ENCODE peak calls at places on chromosomes 11 and 22, in six cellular contexts. One of them, this sample, is unnamed.

GRCh38 chr11:45233804-45234170 is 52.4 kb downstream of the SYT13 start:
- DNase-seq in activated T-cell treated with anti-CD3 and anti-CD28 coated beads, Interleukin-2, amount 50 U/mL, for 4 hours: no peak
- DNase-seq in mucosa of descending colon: no peak
- DNase-seq in activated T-helper 1 cell treated with anti-CD3 and anti-CD28 coated beads, Interleukin-12 subunit alpha, Interleukin-12 subunit beta, Interleukin-2, Interleukin-4 antibody, amounts not matched to agents 30 ng/mL and 10 ng/mL and 1 ng/mL, durations not matched to agents 14 hours and 24 hours and 36 hours: no peak
- DNase-seq in SK-N-DZ: no peak
- DNase-seq in Daoy: no peak
- DNase-seq in this sample: no peak

GRCh38 chr11:44674809-44675208 is 52.0 kb upstream of the TSPAN18 start:
- DNase-seq in activated T-cell treated with anti-CD3 and anti-CD28 coated beads, Interleukin-2, amount 50 U/mL, for 4 hours: no peak
- DNase-seq in mucosa of descending colon: no peak
- DNase-seq in activated T-helper 1 cell treated with anti-CD3 and anti-CD28 coated beads, Interleukin-12 subunit alpha, Interleukin-12 subunit beta, Interleukin-2, Interleukin-4 antibody, amounts not matched to agents 30 ng/mL and 10 ng/mL and 1 ng/mL, durations not matched to agents 14 hours and 24 hours and 36 hours: no peak
- DNase-seq in SK-N-DZ: no peak
- DNase-seq in Daoy: no peak
- DNase-seq in this sample: no peak

GRCh38 chr22:25448435-25449051 is 115.9 kb upstream of the GRK3 start:
- DNase-seq in activated T-cell treated with anti-CD3 and anti-CD28 coated beads, Interleukin-2, amount 50 U/mL, for 4 hours: no peak
- DNase-seq in mucosa of descending colon: peak
- DNase-seq in activated T-helper 1 cell treated with anti-CD3 and anti-CD28 coated beads, Interleukin-12 subunit alpha, Interleukin-12 subunit beta, Interleukin-2, Interleukin-4 antibody, amounts not matched to agents 30 ng/mL and 10 ng/mL and 1 ng/mL, durations not matched to agents 14 hours and 24 hours and 36 hours: no peak
- DNase-seq in SK-N-DZ: peak
- DNase-seq in Daoy: peak
- DNase-seq in this sample: peak

GRCh38 chr11:2575611-2576051 is 124.2 kb downstream of the KCNQ1OT1 start:
- DNase-seq in activated T-cell treated with anti-CD3 and anti-CD28 coated beads, Interleukin-2, amount 50 U/mL, for 4 hours: no peak
- DNase-seq in mucosa of descending colon: peak
- DNase-seq in activated T-helper 1 cell treated with anti-CD3 and anti-CD28 coated beads, Interleukin-12 subunit alpha, Interleukin-12 subunit beta, Interleukin-2, Interleukin-4 antibody, amounts not matched to agents 30 ng/mL and 10 ng/mL and 1 ng/mL, durations not matched to agents 14 hours and 24 hours and 36 hours: no peak
- DNase-seq in SK-N-DZ: no peak
- DNase-seq in Daoy: no peak
- DNase-seq in this sample: no peak

GRCh38 chr11:131663403-131664200 is 293.2 kb downstream of the NTM start:
- DNase-seq in activated T-cell treated with anti-CD3 and anti-CD28 coated beads, Interleukin-2, amount 50 U/mL, for 4 hours: no peak
- DNase-seq in mucosa of descending colon: no peak
- DNase-seq in activated T-helper 1 cell treated with anti-CD3 and anti-CD28 coated beads, Interleukin-12 subunit alpha, Interleukin-12 subunit beta, Interleukin-2, Interleukin-4 antibody, amounts not matched to agents 30 ng/mL and 10 ng/mL and 1 ng/mL, durations not matched to agents 14 hours and 24 hours and 36 hours: no peak
- DNase-seq in SK-N-DZ: no peak
- DNase-seq in Daoy: no peak
- DNase-seq in this sample: no peak

GRCh38 chr11:127461575-127462344 is 461.2 kb upstream of the KIRREL3 start:
- DNase-seq in activated T-cell treated with anti-CD3 and anti-CD28 coated beads, Interleukin-2, amount 50 U/mL, for 4 hours: no peak
- DNase-seq in mucosa of descending colon: no peak
- DNase-seq in activated T-helper 1 cell treated with anti-CD3 and anti-CD28 coated beads, Interleukin-12 subunit alpha, Interleukin-12 subunit beta, Interleukin-2, Interleukin-4 antibody, amounts not matched to agents 30 ng/mL and 10 ng/mL and 1 ng/mL, durations not matched to agents 14 hours and 24 hours and 36 hours: no peak
- DNase-seq in SK-N-DZ: peak
- DNase-seq in Daoy: no peak
- DNase-seq in this sample: no peak

GRCh38 chr11:44623321-44623715 is 57.9 kb downstream of the CD82 start:
- DNase-seq in activated T-cell treated with anti-CD3 and anti-CD28 coated beads, Interleukin-2, amount 50 U/mL, for 4 hours: no peak
- DNase-seq in mucosa of descending colon: no peak
- DNase-seq in activated T-helper 1 cell treated with anti-CD3 and anti-CD28 coated beads, Interleukin-12 subunit alpha, Interleukin-12 subunit beta, Interleukin-2, Interleukin-4 antibody, amounts not matched to agents 30 ng/mL and 10 ng/mL and 1 ng/mL, durations not matched to agents 14 hours and 24 hours and 36 hours: no peak
- DNase-seq in SK-N-DZ: no peak
- DNase-seq in Daoy: peak
- DNase-seq in this sample: no peak

GRCh38 chr11:120424970-120425332 is 86.6 kb upstream of the GRIK4 start:
- DNase-seq in activated T-cell treated with anti-CD3 and anti-CD28 coated beads, Interleukin-2, amount 50 U/mL, for 4 hours: no peak
- DNase-seq in mucosa of descending colon: peak
- DNase-seq in activated T-helper 1 cell treated with anti-CD3 and anti-CD28 coated beads, Interleukin-12 subunit alpha, Interleukin-12 subunit beta, Interleukin-2, Interleukin-4 antibody, amounts not matched to agents 30 ng/mL and 10 ng/mL and 1 ng/mL, durations not matched to agents 14 hours and 24 hours and 36 hours: no peak
- DNase-seq in SK-N-DZ: no peak
- DNase-seq in Daoy: no peak
- DNase-seq in this sample: no peak

GRCh38 chr11:134760957-134761356 is 348.9 kb upstream of the B3GAT1 start:
- DNase-seq in activated T-cell treated with anti-CD3 and anti-CD28 coated beads, Interleukin-2, amount 50 U/mL, for 4 hours: no peak
- DNase-seq in mucosa of descending colon: no peak
- DNase-seq in activated T-helper 1 cell treated with anti-CD3 and anti-CD28 coated beads, Interleukin-12 subunit alpha, Interleukin-12 subunit beta, Interleukin-2, Interleukin-4 antibody, amounts not matched to agents 30 ng/mL and 10 ng/mL and 1 ng/mL, durations not matched to agents 14 hours and 24 hours and 36 hours: no peak
- DNase-seq in SK-N-DZ: no peak
- DNase-seq in Daoy: no peak
- DNase-seq in this sample: no peak

GRCh38 chr11:67731583-67731982 is 57.2 kb upstream of the ALDH3B2 start:
- DNase-seq in activated T-cell treated with anti-CD3 and anti-CD28 coated beads, Interleukin-2, amount 50 U/mL, for 4 hours: no peak
- DNase-seq in mucosa of descending colon: no peak
- DNase-seq in activated T-helper 1 cell treated with anti-CD3 and anti-CD28 coated beads, Interleukin-12 subunit alpha, Interleukin-12 subunit beta, Interleukin-2, Interleukin-4 antibody, amounts not matched to agents 30 ng/mL and 10 ng/mL and 1 ng/mL, durations not matched to agents 14 hours and 24 hours and 36 hours: no peak
- DNase-seq in SK-N-DZ: no peak
- DNase-seq in Daoy: no peak
- DNase-seq in this sample: no peak

GRCh38 chr11:65426839-65427690 is 4.5 kb downstream of the NEAT1 start:
- DNase-seq in activated T-cell treated with anti-CD3 and anti-CD28 coated beads, Interleukin-2, amount 50 U/mL, for 4 hours: peak
- DNase-seq in mucosa of descending colon: peak
- DNase-seq in activated T-helper 1 cell treated with anti-CD3 and anti-CD28 coated beads, Interleukin-12 subunit alpha, Interleukin-12 subunit beta, Interleukin-2, Interleukin-4 antibody, amounts not matched to agents 30 ng/mL and 10 ng/mL and 1 ng/mL, durations not matched to agents 14 hours and 24 hours and 36 hours: no peak
- DNase-seq in SK-N-DZ: peak
- DNase-seq in Daoy: peak
- DNase-seq in this sample: no peak

GRCh38 chr11:121652982-121653381 is 200.2 kb upstream of the SORL1-AS1 start:
- DNase-seq in activated T-cell treated with anti-CD3 and anti-CD28 coated beads, Interleukin-2, amount 50 U/mL, for 4 hours: no peak
- DNase-seq in mucosa of descending colon: no peak
- DNase-seq in activated T-helper 1 cell treated with anti-CD3 and anti-CD28 coated beads, Interleukin-12 subunit alpha, Interleukin-12 subunit beta, Interleukin-2, Interleukin-4 antibody, amounts not matched to agents 30 ng/mL and 10 ng/mL and 1 ng/mL, durations not matched to agents 14 hours and 24 hours and 36 hours: no peak
- DNase-seq in SK-N-DZ: peak
- DNase-seq in Daoy: no peak
- DNase-seq in this sample: no peak

GRCh38 chr11:65150513-65151271 is 16.4 kb upstream of the SYVN1 start:
- DNase-seq in activated T-cell treated with anti-CD3 and anti-CD28 coated beads, Interleukin-2, amount 50 U/mL, for 4 hours: no peak
- DNase-seq in mucosa of descending colon: peak
- DNase-seq in activated T-helper 1 cell treated with anti-CD3 and anti-CD28 coated beads, Interleukin-12 subunit alpha, Interleukin-12 subunit beta, Interleukin-2, Interleukin-4 antibody, amounts not matched to agents 30 ng/mL and 10 ng/mL and 1 ng/mL, durations not matched to agents 14 hours and 24 hours and 36 hours: no peak
- DNase-seq in SK-N-DZ: no peak
- DNase-seq in Daoy: peak
- DNase-seq in this sample: peak

GRCh38 chr11:34730544-34731295 is 109.8 kb downstream of the EHF start:
- DNase-seq in activated T-cell treated with anti-CD3 and anti-CD28 coated beads, Interleukin-2, amount 50 U/mL, for 4 hours: no peak
- DNase-seq in mucosa of descending colon: no peak
- DNase-seq in activated T-helper 1 cell treated with anti-CD3 and anti-CD28 coated beads, Interleukin-12 subunit alpha, Interleukin-12 subunit beta, Interleukin-2, Interleukin-4 antibody, amounts not matched to agents 30 ng/mL and 10 ng/mL and 1 ng/mL, durations not matched to agents 14 hours and 24 hours and 36 hours: no peak
- DNase-seq in SK-N-DZ: no peak
- DNase-seq in Daoy: no peak
- DNase-seq in this sample: no peak

GRCh38 chr22:50018608-50019291 is 6.2 kb upstream of the IL17REL start:
- DNase-seq in activated T-cell treated with anti-CD3 and anti-CD28 coated beads, Interleukin-2, amount 50 U/mL, for 4 hours: no peak
- DNase-seq in mucosa of descending colon: no peak
- DNase-seq in activated T-helper 1 cell treated with anti-CD3 and anti-CD28 coated beads, Interleukin-12 subunit alpha, Interleukin-12 subunit beta, Interleukin-2, Interleukin-4 antibody, amounts not matched to agents 30 ng/mL and 10 ng/mL and 1 ng/mL, durations not matched to agents 14 hours and 24 hours and 36 hours: no peak
- DNase-seq in SK-N-DZ: no peak
- DNase-seq in Daoy: no peak
- DNase-seq in this sample: peak

GRCh38 chr11:29481721-29482120 is 535.1 kb downstream of the KCNA4 start:
- DNase-seq in activated T-cell treated with anti-CD3 and anti-CD28 coated beads, Interleukin-2, amount 50 U/mL, for 4 hours: no peak
- DNase-seq in mucosa of descending colon: no peak
- DNase-seq in activated T-helper 1 cell treated with anti-CD3 and anti-CD28 coated beads, Interleukin-12 subunit alpha, Interleukin-12 subunit beta, Interleukin-2, Interleukin-4 antibody, amounts not matched to agents 30 ng/mL and 10 ng/mL and 1 ng/mL, durations not matched to agents 14 hours and 24 hours and 36 hours: no peak
- DNase-seq in SK-N-DZ: no peak
- DNase-seq in Daoy: no peak
- DNase-seq in this sample: no peak

GRCh38 chr22:28268845-28269244 is 349.8 kb upstream of the PITPNB start:
- DNase-seq in activated T-cell treated with anti-CD3 and anti-CD28 coated beads, Interleukin-2, amount 50 U/mL, for 4 hours: no peak
- DNase-seq in mucosa of descending colon: no peak
- DNase-seq in activated T-helper 1 cell treated with anti-CD3 and anti-CD28 coated beads, Interleukin-12 subunit alpha, Interleukin-12 subunit beta, Interleukin-2, Interleukin-4 antibody, amounts not matched to agents 30 ng/mL and 10 ng/mL and 1 ng/mL, durations not matched to agents 14 hours and 24 hours and 36 hours: no peak
- DNase-seq in SK-N-DZ: no peak
- DNase-seq in Daoy: no peak
- DNase-seq in this sample: no peak

GRCh38 chr11:85947431-85948272 is 92.5 kb downstream of the CCDC83 start:
- DNase-seq in activated T-cell treated with anti-CD3 and anti-CD28 coated beads, Interleukin-2, amount 50 U/mL, for 4 hours: no peak
- DNase-seq in mucosa of descending colon: peak
- DNase-seq in activated T-helper 1 cell treated with anti-CD3 and anti-CD28 coated beads, Interleukin-12 subunit alpha, Interleukin-12 subunit beta, Interleukin-2, Interleukin-4 antibody, amounts not matched to agents 30 ng/mL and 10 ng/mL and 1 ng/mL, durations not matched to agents 14 hours and 24 hours and 36 hours: peak
- DNase-seq in SK-N-DZ: no peak
- DNase-seq in Daoy: peak
- DNase-seq in this sample: peak

GRCh38 chr22:20203142-20204099 is 52.6 kb upstream of the CCDC188 start:
- DNase-seq in activated T-cell treated with anti-CD3 and anti-CD28 coated beads, Interleukin-2, amount 50 U/mL, for 4 hours: no peak
- DNase-seq in mucosa of descending colon: no peak
- DNase-seq in activated T-helper 1 cell treated with anti-CD3 and anti-CD28 coated beads, Interleukin-12 subunit alpha, Interleukin-12 subunit beta, Interleukin-2, Interleukin-4 antibody, amounts not matched to agents 30 ng/mL and 10 ng/mL and 1 ng/mL, durations not matched to agents 14 hours and 24 hours and 36 hours: no peak
- DNase-seq in SK-N-DZ: no peak
- DNase-seq in Daoy: peak
- DNase-seq in this sample: no peak

GRCh38 chr11:118497831-118498230 is 29.4 kb upstream of the TTC36 start:
- DNase-seq in activated T-cell treated with anti-CD3 and anti-CD28 coated beads, Interleukin-2, amount 50 U/mL, for 4 hours: no peak
- DNase-seq in mucosa of descending colon: no peak
- DNase-seq in activated T-helper 1 cell treated with anti-CD3 and anti-CD28 coated beads, Interleukin-12 subunit alpha, Interleukin-12 subunit beta, Interleukin-2, Interleukin-4 antibody, amounts not matched to agents 30 ng/mL and 10 ng/mL and 1 ng/mL, durations not matched to agents 14 hours and 24 hours and 36 hours: no peak
- DNase-seq in SK-N-DZ: no peak
- DNase-seq in Daoy: peak
- DNase-seq in this sample: no peak

GRCh38 chr22:26364066-26365015 is 64.7 kb upstream of the ASPHD2 start:
- DNase-seq in activated T-cell treated with anti-CD3 and anti-CD28 coated beads, Interleukin-2, amount 50 U/mL, for 4 hours: peak
- DNase-seq in mucosa of descending colon: peak
- DNase-seq in activated T-helper 1 cell treated with anti-CD3 and anti-CD28 coated beads, Interleukin-12 subunit alpha, Interleukin-12 subunit beta, Interleukin-2, Interleukin-4 antibody, amounts not matched to agents 30 ng/mL and 10 ng/mL and 1 ng/mL, durations not matched to agents 14 hours and 24 hours and 36 hours: peak
- DNase-seq in SK-N-DZ: peak
- DNase-seq in Daoy: peak
- DNase-seq in this sample: peak

GRCh38 chr11:79201637-79202347 is 239.0 kb downstream of the TENM4 start:
- DNase-seq in activated T-cell treated with anti-CD3 and anti-CD28 coated beads, Interleukin-2, amount 50 U/mL, for 4 hours: no peak
- DNase-seq in mucosa of descending colon: no peak
- DNase-seq in activated T-helper 1 cell treated with anti-CD3 and anti-CD28 coated beads, Interleukin-12 subunit alpha, Interleukin-12 subunit beta, Interleukin-2, Interleukin-4 antibody, amounts not matched to agents 30 ng/mL and 10 ng/mL and 1 ng/mL, durations not matched to agents 14 hours and 24 hours and 36 hours: no peak
- DNase-seq in SK-N-DZ: no peak
- DNase-seq in Daoy: peak
- DNase-seq in this sample: no peak

GRCh38 chr11:73996161-73996747 is 12.6 kb downstream of the UCP3 start:
- DNase-seq in activated T-cell treated with anti-CD3 and anti-CD28 coated beads, Interleukin-2, amount 50 U/mL, for 4 hours: no peak
- DNase-seq in mucosa of descending colon: no peak
- DNase-seq in activated T-helper 1 cell treated with anti-CD3 and anti-CD28 coated beads, Interleukin-12 subunit alpha, Interleukin-12 subunit beta, Interleukin-2, Interleukin-4 antibody, amounts not matched to agents 30 ng/mL and 10 ng/mL and 1 ng/mL, durations not matched to agents 14 hours and 24 hours and 36 hours: no peak
- DNase-seq in SK-N-DZ: no peak
- DNase-seq in Daoy: no peak
- DNase-seq in this sample: no peak

GRCh38 chr11:112382561-112382960 is 121.9 kb upstream of the PLET1 start:
- DNase-seq in activated T-cell treated with anti-CD3 and anti-CD28 coated beads, Interleukin-2, amount 50 U/mL, for 4 hours: no peak
- DNase-seq in mucosa of descending colon: no peak
- DNase-seq in activated T-helper 1 cell treated with anti-CD3 and anti-CD28 coated beads, Interleukin-12 subunit alpha, Interleukin-12 subunit beta, Interleukin-2, Interleukin-4 antibody, amounts not matched to agents 30 ng/mL and 10 ng/mL and 1 ng/mL, durations not matched to agents 14 hours and 24 hours and 36 hours: no peak
- DNase-seq in SK-N-DZ: no peak
- DNase-seq in Daoy: no peak
- DNase-seq in this sample: no peak

GRCh38 chr11:15692739-15693138 is 578.0 kb downstream of the INSC start:
- DNase-seq in activated T-cell treated with anti-CD3 and anti-CD28 coated beads, Interleukin-2, amount 50 U/mL, for 4 hours: no peak
- DNase-seq in mucosa of descending colon: no peak
- DNase-seq in activated T-helper 1 cell treated with anti-CD3 and anti-CD28 coated beads, Interleukin-12 subunit alpha, Interleukin-12 subunit beta, Interleukin-2, Interleukin-4 antibody, amounts not matched to agents 30 ng/mL and 10 ng/mL and 1 ng/mL, durations not matched to agents 14 hours and 24 hours and 36 hours: no peak
- DNase-seq in SK-N-DZ: no peak
- DNase-seq in Daoy: peak
- DNase-seq in this sample: no peak

GRCh38 chr22:48464246-48464645 is 1363.4 kb downstream of the BRD1 start:
- DNase-seq in activated T-cell treated with anti-CD3 and anti-CD28 coated beads, Interleukin-2, amount 50 U/mL, for 4 hours: no peak
- DNase-seq in mucosa of descending colon: no peak
- DNase-seq in activated T-helper 1 cell treated with anti-CD3 and anti-CD28 coated beads, Interleukin-12 subunit alpha, Interleukin-12 subunit beta, Interleukin-2, Interleukin-4 antibody, amounts not matched to agents 30 ng/mL and 10 ng/mL and 1 ng/mL, durations not matched to agents 14 hours and 24 hours and 36 hours: no peak
- DNase-seq in SK-N-DZ: no peak
- DNase-seq in Daoy: no peak
- DNase-seq in this sample: no peak

GRCh38 chr11:18836415-18836814 is 44.8 kb upstream of the PTPN5 start:
- DNase-seq in activated T-cell treated with anti-CD3 and anti-CD28 coated beads, Interleukin-2, amount 50 U/mL, for 4 hours: no peak
- DNase-seq in mucosa of descending colon: no peak
- DNase-seq in activated T-helper 1 cell treated with anti-CD3 and anti-CD28 coated beads, Interleukin-12 subunit alpha, Interleukin-12 subunit beta, Interleukin-2, Interleukin-4 antibody, amounts not matched to agents 30 ng/mL and 10 ng/mL and 1 ng/mL, durations not matched to agents 14 hours and 24 hours and 36 hours: no peak
- DNase-seq in SK-N-DZ: no peak
- DNase-seq in Daoy: no peak
- DNase-seq in this sample: no peak

GRCh38 chr22:40345271-40345670 is 1.0 kb upstream of the ADSL start:
- DNase-seq in activated T-cell treated with anti-CD3 and anti-CD28 coated beads, Interleukin-2, amount 50 U/mL, for 4 hours: peak
- DNase-seq in mucosa of descending colon: peak
- DNase-seq in activated T-helper 1 cell treated with anti-CD3 and anti-CD28 coated beads, Interleukin-12 subunit alpha, Interleukin-12 subunit beta, Interleukin-2, Interleukin-4 antibody, amounts not matched to agents 30 ng/mL and 10 ng/mL and 1 ng/mL, durations not matched to agents 14 hours and 24 hours and 36 hours: no peak
- DNase-seq in SK-N-DZ: no peak
- DNase-seq in Daoy: peak
- DNase-seq in this sample: no peak

GRCh38 chr11:27497284-27497866 is 9.2 kb downstream of the LIN7C start:
- DNase-seq in activated T-cell treated with anti-CD3 and anti-CD28 coated beads, Interleukin-2, amount 50 U/mL, for 4 hours: no peak
- DNase-seq in mucosa of descending colon: no peak
- DNase-seq in activated T-helper 1 cell treated with anti-CD3 and anti-CD28 coated beads, Interleukin-12 subunit alpha, Interleukin-12 subunit beta, Interleukin-2, Interleukin-4 antibody, amounts not matched to agents 30 ng/mL and 10 ng/mL and 1 ng/mL, durations not matched to agents 14 hours and 24 hours and 36 hours: no peak
- DNase-seq in SK-N-DZ: peak
- DNase-seq in Daoy: no peak
- DNase-seq in this sample: no peak

GRCh38 chr11:77127969-77128691 is at the start of gene MYO7A:
- DNase-seq in activated T-cell treated with anti-CD3 and anti-CD28 coated beads, Interleukin-2, amount 50 U/mL, for 4 hours: no peak
- DNase-seq in mucosa of descending colon: peak
- DNase-seq in activated T-helper 1 cell treated with anti-CD3 and anti-CD28 coated beads, Interleukin-12 subunit alpha, Interleukin-12 subunit beta, Interleukin-2, Interleukin-4 antibody, amounts not matched to agents 30 ng/mL and 10 ng/mL and 1 ng/mL, durations not matched to agents 14 hours and 24 hours and 36 hours: no peak
- DNase-seq in SK-N-DZ: peak
- DNase-seq in Daoy: peak
- DNase-seq in this sample: no peak

GRCh38 chr11:71202598-71202944 is 49.8 kb downstream of the SHANK2 start:
- DNase-seq in activated T-cell treated with anti-CD3 and anti-CD28 coated beads, Interleukin-2, amount 50 U/mL, for 4 hours: no peak
- DNase-seq in mucosa of descending colon: no peak
- DNase-seq in activated T-helper 1 cell treated with anti-CD3 and anti-CD28 coated beads, Interleukin-12 subunit alpha, Interleukin-12 subunit beta, Interleukin-2, Interleukin-4 antibody, amounts not matched to agents 30 ng/mL and 10 ng/mL and 1 ng/mL, durations not matched to agents 14 hours and 24 hours and 36 hours: no peak
- DNase-seq in SK-N-DZ: no peak
- DNase-seq in Daoy: no peak
- DNase-seq in this sample: no peak

This sample was measured in T-helper 2 cell treated with Interferon-gamma antibody and Interleukin-4, amounts not matched to agents 5 μg/mL and 100 μg/mL, for 36 hours.